ENCODE peak calls at places on chromosomes 6 and 20, in five cellular contexts. E, U, A, L and Q are unnamed samples.

GRCh38 chr6:105318660-105319059 is 84.2 kb downstream of the PREP start:
- DNase-seq in E (no peak), U (peak; percentile 83), A (no peak), L (peak; percentile 26), Q (no peak)

GRCh38 chr6:118668761-118669411 is 17.5 kb upstream of the CEP85L start:
- DNase-seq in E (no peak), U (peak; percentile 85), A (no peak), L (peak; percentile 17), Q (no peak)

GRCh38 chr6:322940-323729 is 30.8 kb downstream of the DUSP22 start:
- DNase-seq in E (no peak), U (no peak), A (no peak), L (no peak), Q (no peak)

GRCh38 chr6:36035240-36035639 is 7.6 kb downstream of the MAPK14 start:
- DNase-seq in E (no peak), U (peak; percentile 33), A (no peak), L (no peak), Q (no peak)

GRCh38 chr20:16927031-16927430 is 178.9 kb downstream of the OTOR start:
- DNase-seq in E (no peak), U (no peak), A (no peak), L (no peak), Q (peak; percentile 43)

GRCh38 chr6:36131517-36132220 is 1.4 kb downstream of the MAPK13 start:
- DNase-seq in E (no peak), U (peak; percentile 48), A (peak; percentile 87), L (no peak), Q (peak; percentile 70)

GRCh38 chr20:4076671-4077070 is 61.3 kb upstream of the RNF24 start:
- DNase-seq in E (no peak), U (peak; percentile 96), A (no peak), L (no peak), Q (no peak)

GRCh38 chr20:61508301-61508700 is 256.2 kb downstream of the CDH4 start:
- DNase-seq in E (no peak), U (no peak), A (no peak), L (no peak), Q (no peak)

GRCh38 chr6:158031191-158031444 is 49.5 kb downstream of the SYNJ2 start:
- DNase-seq in E (no peak), U (no peak), A (no peak), L (no peak), Q (no peak)

GRCh38 chr20:63085087-63085861 is 78.5 kb upstream of the BHLHE23 start:
- DNase-seq in E (peak; percentile 14), U (no peak), A (peak; percentile 39), L (no peak), Q (peak; percentile 89)

GRCh38 chr20:1664911-1665310 is 7.3 kb upstream of the SIRPG start:
- DNase-seq in E (no peak), U (no peak), A (no peak), L (peak; percentile 85), Q (no peak)

GRCh38 chr6:30769088-30769852 is 24.9 kb upstream of the IER3 start:
- DNase-seq in E (peak; percentile 32), U (peak; percentile 98), A (peak; percentile 51), L (no peak), Q (peak; percentile 54)
- H3K4me3 ChIP-seq in E (no peak overlapping the region), U (peak overlapping the region; percentile 1), A (no peak overlapping the region), L (no peak overlapping the region), Q (no peak overlapping the region)

GRCh38 chr6:7106752-7107577 is 796 bp upstream of the RREB1 start:
- DNase-seq in E (peak; percentile 49), U (no peak), A (peak; percentile 28), L (no peak), Q (peak; percentile 86)
- TF ChIP-seq CTCF in E (no peak), U (peak; percentile 22), A (no peak), L (peak; percentile 39), Q (peak; percentile 44)

GRCh38 chr6:26222587-26222986 is 135.4 kb downstream of the HFE start:
- DNase-seq in E (no peak), U (peak; percentile 32), A (no peak), L (no peak), Q (no peak)

GRCh38 chr6:26218824-26219223 is 131.6 kb downstream of the HFE start:
- DNase-seq in E (no peak), U (no peak), A (no peak), L (no peak), Q (no peak)

GRCh38 chr6:26223213-26223612 is 136.0 kb downstream of the HFE start:
- DNase-seq in E (no peak), U (peak; percentile 57), A (peak; percentile 31), L (no peak), Q (no peak)

GRCh38 chr6:26221186-26221585 is 134.0 kb downstream of the HFE start:
- DNase-seq in E (no peak), U (no peak), A (no peak), L (no peak), Q (no peak)

GRCh38 chr6:26220353-26220970 is 133.2 kb downstream of the HFE start:
- DNase-seq in E (no peak), U (no peak), A (no peak), L (no peak), Q (no peak)
- H3K4me3 ChIP-seq in E (no peak overlapping the region), U (no peak overlapping the region), A (no peak overlapping the region), L (no peak overlapping the region), Q (no peak overlapping the region)

DNA sequence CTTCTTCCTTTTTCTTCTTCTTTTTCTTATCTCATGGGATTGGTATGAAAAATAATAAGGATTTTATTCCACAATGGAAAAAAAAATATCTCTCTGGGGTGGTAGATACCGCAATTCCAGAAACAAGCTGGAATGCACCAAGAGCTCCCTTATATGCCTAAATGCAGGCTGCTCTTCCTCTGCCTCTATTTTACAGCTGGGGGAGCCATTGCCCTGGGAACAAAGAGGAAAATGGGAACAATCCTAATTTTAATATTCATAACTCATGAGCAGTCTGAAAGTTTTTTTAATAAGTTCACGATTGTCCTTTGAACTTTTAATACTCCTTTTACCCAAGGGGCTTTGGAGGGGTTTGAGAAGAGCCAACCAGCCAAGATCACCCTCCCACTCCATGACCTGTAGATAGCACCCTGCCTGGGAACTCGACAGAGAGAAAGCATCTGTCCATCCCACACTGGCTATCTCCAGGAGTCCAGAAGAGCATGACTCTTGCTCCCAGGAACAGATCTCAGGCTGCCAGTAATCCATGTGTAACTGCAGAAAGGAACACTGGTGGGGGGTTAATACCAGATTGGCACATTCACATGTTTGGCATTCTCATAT is 74.7 kb downstream of the CD83 start:
- DNase-seq in E (no peak), U (no peak), A (no peak), L (no peak), Q (no peak)
- TF ChIP-seq CTCF in E (peak; percentile 24), U (no peak), A (no peak), L (no peak), Q (no peak)